ENCODE peak calls at places on chromosomes 12 and 14, in six cellular contexts. H is fibroblast of mammary gland, C is HCT116, V is retinal pigment epithelial cell, Z is heart right ventricle, G is brain microvascular endothelial cell. B is an unnamed sample.

GRCh38 chr12:52257074-52257551 is 17.3 kb upstream of the KRT86 start:
- DNase-seq in H (no peak), C (no peak), V (no peak), Z (no peak), G (no peak), B (no peak)

GRCh38 chr14:81727243-81727642 is 193.6 kb upstream of the SEL1L start:
- DNase-seq in H (peak; percentile 5), C (no peak), V (peak; percentile 73), Z (no peak), G (no peak), B (no peak)

GRCh38 chr12:98951401-98951800 is 306.3 kb downstream of the APAF1 start:
- DNase-seq in H (no peak), C (no peak), V (no peak), Z (no peak), G (no peak), B (no peak)

GRCh38 chr14:100155049-100155621 is 4.3 kb downstream of the DEGS2 start:
- DNase-seq in H (peak; percentile 47), C (peak; percentile 33), V (no peak), Z (peak; percentile 14), G (no peak), B (peak; percentile 16)

GRCh38 chr12:101697930-101698781 is 716 bp downstream of the CHPT1 start:
- DNase-seq in H (peak; percentile 34), C (no peak), V (no peak), Z (peak; percentile 67), G (peak; percentile 4), B (no peak)

GRCh38 chr12:31900271-31900670 is 58.9 kb upstream of the RESF1 start:
- DNase-seq in H (no peak), C (no peak), V (no peak), Z (no peak), G (peak; percentile 25), B (no peak)

GRCh38 chr12:122944588-122944987 is 21.7 kb downstream of the ABCB9 start:
- DNase-seq in H (peak; percentile 49), C (peak; percentile 79), V (peak; percentile 66), Z (no peak), G (no peak), B (peak; percentile 43)

GRCh38 chr14:91336093-91336450 is 81.5 kb downstream of the CCDC88C start:
- DNase-seq in H (no peak), C (no peak), V (no peak), Z (no peak), G (no peak), B (no peak)

GRCh38 chr12:68440068-68440581 is 108.0 kb upstream of the MDM1 start:
- DNase-seq in H (peak; percentile 59), C (no peak), V (no peak), Z (no peak), G (peak; percentile 54), B (no peak)

GRCh38 chr14:76836029-76836630 is 9.9 kb downstream of the LRRC74A start:
- DNase-seq in H (no peak), C (no peak), V (no peak), Z (no peak), G (no peak), B (no peak)

GRCh38 chr12:125245601-125246345 is 180.5 kb downstream of the AACS start:
- DNase-seq in H (no peak), C (no peak), V (no peak), Z (no peak), G (no peak), B (no peak)

GRCh38 chr14:30751646-30752416 is 122.5 kb upstream of the COCH start:
- DNase-seq in H (no peak), C (no peak), V (no peak), Z (no peak), G (no peak), B (no peak)

GRCh38 chr12:16939871-16940306 is 333.9 kb upstream of the LMO3 start:
- DNase-seq in H (peak; percentile 69), C (peak; percentile 78), V (peak; percentile 55), Z (no peak), G (peak; percentile 50), B (peak; percentile 7)

GRCh38 chr14:94936411-94936892 is 166.5 kb upstream of the GSC start:
- DNase-seq in H (peak; percentile 55), C (no peak), V (peak; percentile 99), Z (peak; percentile 71), G (no peak), B (peak; percentile 2)

GRCh38 chr14:98131406-98131805 is 1140.6 kb downstream of the BCL11B start:
- DNase-seq in H (no peak), C (no peak), V (no peak), Z (no peak), G (peak; percentile 18), B (no peak)

GRCh38 chr12:25958254-25959068 is at the start of gene RASSF8:
- DNase-seq in H (peak; percentile 59), C (no peak), V (no peak), Z (peak; percentile 83), G (peak; percentile 46), B (no peak)

GRCh38 chr12:42144424-42145196 is at the start of gene GXYLT1:
- DNase-seq in H (peak; percentile 88), C (peak; percentile 88), V (peak; percentile 70), Z (peak; percentile 95), G (peak; percentile 80), B (peak; percentile 56)

GRCh38 chr12:56252649-56253048 is 5.5 kb downstream of the ANKRD52 start:
- DNase-seq in H (no peak), C (no peak), V (no peak), Z (no peak), G (no peak), B (no peak)

GRCh38 chr14:104156142-104156541 is 17.8 kb downstream of the KIF26A start:
- DNase-seq in H (no peak), C (no peak), V (no peak), Z (no peak), G (no peak), B (no peak)

GRCh38 chr14:104159990-104160389 is 21.6 kb downstream of the KIF26A start:
- DNase-seq in H (no peak), C (no peak), V (no peak), Z (no peak), G (no peak), B (no peak)

GRCh38 chr14:104158827-104159798 is 20.7 kb downstream of the KIF26A start:
- DNase-seq in H (no peak), C (no peak), V (no peak), Z (peak; percentile 73), G (no peak), B (no peak)

GRCh38 chr14:104155513-104155912 is 17.1 kb downstream of the KIF26A start:
- DNase-seq in H (no peak), C (no peak), V (no peak), Z (peak; percentile 54), G (no peak), B (no peak)

GRCh38 chr14:104157303-104157928 is 19.0 kb downstream of the KIF26A start:
- DNase-seq in H (no peak), C (no peak), V (no peak), Z (no peak), G (no peak), B (no peak)
- TF ChIP-seq CTCF in H (no peak), C (peak; percentile 10), V (peak; percentile 36), Z (no peak), G (peak; percentile 17), B (peak; percentile 7)

GRCh38 chr12:81081726-81082125 is 3.8 kb downstream of the ACSS3 start:
- DNase-seq in H (no peak), C (no peak), V (no peak), Z (no peak), G (no peak), B (no peak)

GRCh38 chr12:81078469-81079196 is 754 bp downstream of the ACSS3 start:
- DNase-seq in H (peak; percentile 80), C (no peak), V (peak; percentile 73), Z (no peak), G (peak; percentile 55), B (peak; percentile 6)

GRCh38 chr12:81083018-81083417 is 5.1 kb downstream of the ACSS3 start:
- DNase-seq in H (no peak), C (no peak), V (no peak), Z (no peak), G (no peak), B (no peak)

GRCh38 chr12:81079280-81080076 is 1.6 kb downstream of the ACSS3 start:
- DNase-seq in H (no peak), C (no peak), V (no peak), Z (no peak), G (no peak), B (no peak)

DNA sequence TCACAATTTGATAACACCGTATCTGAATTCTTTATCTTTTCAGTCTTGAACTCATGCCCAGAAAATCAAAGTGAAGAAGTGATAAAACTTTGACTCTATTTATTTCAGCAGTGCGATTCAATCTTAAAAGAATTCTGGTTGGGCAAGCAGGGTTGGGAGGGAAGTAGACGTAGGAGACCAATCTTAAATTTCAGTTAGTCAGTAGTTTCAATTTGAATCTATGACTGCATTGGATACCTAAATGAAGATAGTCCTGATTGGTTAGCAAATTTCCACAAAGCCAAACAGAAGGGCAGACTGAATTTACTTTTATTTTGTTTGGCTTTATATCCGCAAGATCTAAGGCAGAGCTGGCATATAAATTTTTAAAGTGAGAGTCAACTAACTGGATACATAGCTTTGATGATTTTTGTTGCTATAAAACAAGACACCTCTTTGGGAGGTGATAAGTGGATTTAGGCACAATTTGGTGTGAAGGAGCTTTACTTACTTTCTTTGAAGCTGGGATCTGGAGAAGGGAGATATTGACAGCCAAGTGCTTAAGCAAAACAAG is 2.6 kb downstream of the ACSS3 start:
- DNase-seq in H (peak; percentile 40), C (no peak), V (no peak), Z (no peak), G (no peak), B (no peak)
- H3K4me3 ChIP-seq in H (no peak overlapping the region), C (no peak overlapping the region), V (no peak overlapping the region), Z (peak overlapping the region; percentile 70), G (no peak overlapping the region), B (no peak overlapping the region)

DNA sequence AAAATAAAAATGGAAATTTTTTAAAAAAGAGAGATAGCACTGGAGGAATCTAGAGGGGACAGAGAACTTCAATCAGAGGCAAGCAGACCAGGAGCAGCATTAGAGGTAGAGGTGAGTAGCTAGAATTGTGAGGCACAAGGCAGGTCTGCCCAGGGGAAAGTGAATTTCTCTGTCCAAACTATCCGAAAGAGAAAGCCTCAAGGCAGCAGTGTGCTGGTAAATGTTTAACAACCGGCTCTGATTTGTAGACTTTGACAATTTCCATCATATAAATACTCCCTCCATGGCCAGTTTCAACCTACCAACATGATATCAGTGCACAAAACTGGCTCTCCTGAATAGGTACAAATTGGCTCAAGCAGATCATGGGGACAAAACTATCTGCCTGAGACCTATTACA is 160.6 kb upstream of the EGLN3 start:
- DNase-seq in H (no peak), C (no peak), V (no peak), Z (no peak), G (no peak), B (no peak)
- TF ChIP-seq CTCF in H (no peak), C (no peak), V (no peak), Z (no peak), G (no peak), B (no peak)

GRCh38 chr12:89883630-89884364 is 175.2 kb upstream of the ATP2B1 start:
- DNase-seq in H (peak; percentile 44), C (no peak), V (no peak), Z (no peak), G (no peak), B (no peak)
- H3K4me3 ChIP-seq in H (no peak overlapping the region), C (no peak overlapping the region), V (no peak overlapping the region), Z (no peak overlapping the region), G (no peak overlapping the region), B (no peak overlapping the region)